ENCODE peak calls at places on chromosomes 1 and 21, in four cellular contexts. D is transverse colon, Z is breast epithelium, H is endothelial cell of umbilical vein. T is an unnamed sample.

GRCh38 chr1:85328713-85329376 is 52.4 kb upstream of the BCL10 start:
- DNase-seq in H (peak; percentile 98), D (no peak), Z (no peak), T (no peak)

GRCh38 chr1:177163844-177164379 is 600 bp downstream of the ASTN1 start:
- DNase-seq in Z (no peak), D (no peak), H (no peak), T (no peak)

GRCh38 chr1:41483960-41484844 is at the start of gene EDN2:
- DNase-seq in H (no peak), Z (peak; percentile 74), D (peak; percentile 89), T (peak; percentile 84)

GRCh38 chr21:29939859-29940245 is at the start of gene GRIK1:
- DNase-seq in H (no peak), D (no peak), Z (no peak), T (no peak)

GRCh38 chr21:45630876-45631275 is 12.6 kb upstream of the PCBP3 start:
- DNase-seq in D (no peak), Z (peak; percentile 10), H (no peak), T (no peak)

GRCh38 chr1:185108324-185108723 is 48.4 kb downstream of the TRMT1L start:
- DNase-seq in D (no peak), Z (no peak), H (no peak), T (no peak)

GRCh38 chr1:223403184-223403815 is 10.1 kb downstream of the CCDC185 start:
- DNase-seq in Z (no peak), D (no peak), H (no peak), T (no peak)

GRCh38 chr1:21909787-21910503 is 27.2 kb downstream of the HSPG2 start:
- DNase-seq in D (no peak), H (peak; percentile 96), Z (peak; percentile 78), T (peak; percentile 91)

GRCh38 chr1:161044535-161044907 is 1.3 kb downstream of the USF1 start:
- DNase-seq in D (no peak), H (no peak), Z (no peak), T (no peak)

GRCh38 chr1:119778886-119779560 is 10.3 kb upstream of the HMGCS2 start:
- DNase-seq in Z (no peak), H (no peak), D (no peak), T (no peak)

GRCh38 chr1:20361805-20362381 is 71.2 kb downstream of the VWA5B1 start:
- DNase-seq in D (peak; percentile 70), H (peak; percentile 45), Z (peak; percentile 50), T (no peak)

GRCh38 chr1:229379901-229380300 is 37.1 kb upstream of the CCSAP start:
- DNase-seq in H (no peak), D (no peak), Z (no peak), T (no peak)

GRCh38 chr1:41537788-41538351 is 53.4 kb upstream of the EDN2 start:
- DNase-seq in D (peak; percentile 58), H (peak; percentile 82), Z (no peak), T (peak; percentile 71)

GRCh38 chr1:1157914-1158710 is 15.6 kb upstream of the TTLL10 start:
- DNase-seq in H (peak; percentile 38), D (peak; percentile 86), Z (peak; percentile 69), T (peak; percentile 79)

GRCh38 chr21:15992171-15992570 is 262.4 kb downstream of the USP25 start:
- DNase-seq in H (peak; percentile 97), D (no peak), Z (no peak), T (no peak)

GRCh38 chr1:94616503-94616902 is 74.9 kb upstream of the F3 start:
- DNase-seq in D (no peak), Z (no peak), H (no peak), T (no peak)

GRCh38 chr1:167627865-167628641 is 2.0 kb upstream of the RCSD1 start:
- DNase-seq in H (no peak), D (peak; percentile 67), Z (no peak), T (no peak)

DNA sequence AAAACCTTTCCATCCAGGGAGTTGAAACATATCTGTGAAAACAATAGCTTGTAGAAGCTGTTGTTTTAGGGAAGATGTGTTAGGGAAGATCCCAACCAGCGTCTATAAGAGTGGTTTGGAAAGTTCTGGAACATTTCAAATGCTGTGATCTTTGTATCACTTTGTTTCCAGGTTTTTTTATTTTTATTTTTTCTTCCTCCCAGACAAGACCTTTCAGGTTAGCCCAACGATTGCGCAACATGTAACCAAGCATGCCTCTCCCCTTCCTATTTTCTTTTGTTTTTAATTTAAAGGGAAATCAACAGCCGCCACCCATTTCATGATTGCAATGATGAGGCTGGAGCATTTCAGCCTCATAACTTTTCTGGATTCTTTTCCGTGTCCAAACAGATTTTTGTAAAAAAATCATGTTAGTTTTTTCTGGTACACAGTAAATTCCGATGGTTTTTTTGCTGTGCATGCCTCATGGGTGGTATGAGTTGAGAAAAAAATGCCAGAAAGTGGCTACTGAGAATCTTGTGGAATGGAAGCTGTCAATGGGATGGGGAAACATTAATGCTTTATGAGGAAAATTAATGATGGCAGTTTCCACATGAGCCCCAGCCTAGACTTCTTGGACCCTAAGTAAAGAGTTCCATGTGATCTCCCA is 109.3 kb downstream of the RUNX1 start:
- DNase-seq in Z (no peak), H (no peak), D (no peak), T (no peak)
- H3K4me1 ChIP-seq in Z (no peaks in the 10 kb centered on the region), H (peaks cover 11% of the 10 kb centered on the region), D (no peaks in the 10 kb centered on the region), T (peaks cover 10% of the 10 kb centered on the region)

GRCh38 chr1:225840713-225841112 is 30.8 kb downstream of the EPHX1 start:
- DNase-seq in Z (no peak), H (no peak), D (no peak), T (no peak)

GRCh38 chr1:225840223-225840610 is 30.3 kb downstream of the EPHX1 start:
- DNase-seq in H (no peak), D (no peak), Z (no peak), T (no peak)

GRCh38 chr1:225842788-225843425 is 33.0 kb downstream of the EPHX1 start:
- DNase-seq in Z (no peak), D (no peak), H (no peak), T (no peak)

GRCh38 chr1:225843426-225843795 is 33.5 kb downstream of the EPHX1 start:
- DNase-seq in D (no peak), H (no peak), Z (no peak), T (no peak)

DNA sequence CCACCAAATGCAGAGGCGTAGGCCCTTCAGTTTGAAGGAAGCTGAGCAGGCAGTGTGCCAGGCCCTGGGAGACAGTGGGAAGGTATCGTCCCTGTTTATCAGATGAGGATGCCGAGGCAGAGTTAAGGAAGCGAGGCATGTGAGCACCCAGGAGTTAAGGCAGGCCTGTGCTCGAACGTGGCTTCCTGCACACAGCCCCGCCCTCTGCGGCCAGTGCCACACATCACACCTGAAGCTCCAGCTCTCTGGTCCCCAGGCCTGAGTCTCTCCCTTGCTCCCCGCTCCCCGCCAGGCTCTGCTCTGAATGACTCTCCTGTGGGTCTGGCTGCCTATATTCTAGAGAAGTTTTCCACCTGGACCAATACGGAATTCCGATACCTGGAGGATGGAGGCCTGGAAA is 32.1 kb downstream of the EPHX1 start:
- DNase-seq in D (no peak), Z (no peak), H (no peak), T (no peak)
- TF ChIP-seq POLR2AphosphoS5 in D (no peak), Z (no peak), H (no peak), T (no peak)

GRCh38 chr1:158020877-158021630 is 27.6 kb downstream of the KIRREL1 start:
- DNase-seq in Z (no peak), H (no peak), D (no peak), T (no peak)
- H3K4me1 ChIP-seq in Z (peaks cover 22% of the 10 kb centered on the region), H (peaks cover 54% of the 10 kb centered on the region), D (peaks cover 53% of the 10 kb centered on the region), T (peaks cover 92% of the 10 kb centered on the region)

GRCh38 chr21:33383056-33383888 is 19.9 kb upstream of the IFNGR2 start:
- DNase-seq in H (peak; percentile 87), Z (peak; percentile 59), D (peak; percentile 81), T (peak; percentile 75)
- TF ChIP-seq POLR2AphosphoS5 in H (peak; percentile 83), Z (peak; percentile 35), D (peak; percentile 50), T (no peak)

GRCh38 chr1:156658945-156659574 is 17.1 kb downstream of the BCAN start:
- DNase-seq in D (no peak), Z (no peak), H (no peak), T (no peak)
- H3K4me1 ChIP-seq in D (peaks cover 62% of the 10 kb centered on the region), Z (peaks cover 15% of the 10 kb centered on the region), H (peaks cover 56% of the 10 kb centered on the region), T (peaks cover 68% of the 10 kb centered on the region)

DNA sequence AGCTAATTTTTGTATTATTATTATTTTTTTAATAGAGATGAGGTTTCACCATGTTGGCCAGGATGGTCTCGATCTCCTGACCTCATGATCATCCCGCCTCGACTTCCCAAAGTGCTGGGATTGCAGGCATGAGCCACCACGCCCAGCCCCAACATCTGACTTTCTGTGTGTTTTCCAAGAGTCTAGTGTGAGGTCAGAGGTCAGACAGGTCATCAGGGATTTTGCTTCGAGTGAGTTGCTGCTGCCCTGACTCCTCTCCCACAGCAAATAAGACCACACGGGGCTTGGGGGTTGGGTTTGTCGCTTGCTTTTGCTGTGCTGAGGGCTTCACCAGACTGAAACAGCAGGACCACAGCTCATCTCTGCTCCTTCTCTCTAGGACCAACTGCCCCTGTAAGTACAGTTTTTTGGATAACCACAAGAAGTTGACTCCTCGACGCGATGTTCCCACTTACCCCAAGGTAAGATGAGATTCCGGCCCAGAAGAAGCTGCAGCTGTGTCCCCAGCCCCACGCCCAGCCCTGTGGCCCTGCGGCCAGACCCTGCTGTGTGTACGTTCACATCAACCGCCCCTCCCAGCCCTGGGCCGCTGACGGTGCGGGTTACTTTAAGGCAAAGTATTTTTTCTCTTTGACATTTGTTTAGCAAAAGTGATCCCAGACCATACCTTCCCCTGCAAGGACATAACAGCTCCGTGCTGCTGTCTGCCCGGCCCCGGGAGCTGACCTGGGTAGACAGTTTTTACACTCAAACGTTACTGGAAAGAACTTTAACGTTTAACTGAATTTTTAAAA is 97.5 kb downstream of the PDE9A start:
- DNase-seq in Z (no peak), H (no peak), D (no peak), T (peak; percentile 80)
- TF ChIP-seq POLR2AphosphoS5 in Z (no peak), H (no peak), D (no peak), T (peak; percentile 65)

DNA sequence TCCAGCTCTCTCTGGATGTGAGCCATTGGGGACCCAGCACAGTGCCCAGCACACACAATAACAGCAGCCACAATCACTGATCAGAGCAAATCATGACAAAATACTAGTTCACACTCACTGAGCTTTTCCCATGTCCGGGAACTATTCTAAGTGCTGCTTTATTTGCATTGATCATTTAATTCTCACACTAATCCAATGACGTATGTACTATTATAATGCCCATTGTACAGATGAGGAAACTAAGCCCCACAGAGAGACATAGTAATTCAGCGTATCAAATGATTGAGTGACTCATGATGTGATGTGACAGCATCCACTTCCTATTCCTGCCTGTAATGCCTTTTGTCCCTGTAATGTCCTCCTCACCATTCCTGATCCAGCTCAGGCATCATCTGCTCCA is 1.9 kb upstream of the S100A8 start:
- DNase-seq in H (no peak), Z (no peak), D (no peak), T (no peak)
- H3K4me1 ChIP-seq in H (no peaks in the 10 kb centered on the region), Z (no peaks in the 10 kb centered on the region), D (no peaks in the 10 kb centered on the region), T (no peaks in the 10 kb centered on the region)